ENCODE peak calls at places on chromosomes 1 and 21, in four cellular contexts. One of them, this sample, is unnamed. For H3K4me1, the result is how much of the 10 kb centered on the place peaks cover.

GRCh38 chr1:225488671-225489070 is 60.8 kb upstream of the LBR start:
- DNase-seq in thoracic aorta: no peak
- DNase-seq in H1: no peak
- DNase-seq in pancreas: peak
- DNase-seq in this sample: no peak

GRCh38 chr1:24289937-24290595 is 29.1 kb upstream of the GRHL3 start:
- DNase-seq in thoracic aorta: peak
- DNase-seq in H1: no peak
- DNase-seq in pancreas: peak
- DNase-seq in this sample: peak

GRCh38 chr1:1432951-1433803 is 2.3 kb upstream of the VWA1 start:
- DNase-seq in thoracic aorta: no peak
- DNase-seq in H1: no peak
- DNase-seq in pancreas: peak
- DNase-seq in this sample: peak

GRCh38 chr1:90402893-90403849 is 313.9 kb downstream of the BARHL2 start:
- DNase-seq in thoracic aorta: no peak
- DNase-seq in H1: peak
- DNase-seq in pancreas: peak
- DNase-seq in this sample: no peak

GRCh38 chr1:217605390-217605789 is 25.5 kb downstream of the GPATCH2 start:
- DNase-seq in thoracic aorta: no peak
- DNase-seq in H1: no peak
- DNase-seq in pancreas: no peak
- DNase-seq in this sample: no peak

GRCh38 chr1:39876136-39876535 is 7.2 kb downstream of the TRIT1 start:
- DNase-seq in thoracic aorta: no peak
- DNase-seq in H1: no peak
- DNase-seq in pancreas: no peak
- DNase-seq in this sample: no peak

GRCh38 chr1:2354511-2355407 is 36.6 kb downstream of the MORN1 start:
- DNase-seq in thoracic aorta: no peak
- DNase-seq in H1: no peak
- DNase-seq in pancreas: no peak
- DNase-seq in this sample: peak

GRCh38 chr1:978069-978834 is 3.6 kb downstream of the PERM1 start:
- DNase-seq in thoracic aorta: no peak
- DNase-seq in H1: no peak
- DNase-seq in pancreas: no peak
- DNase-seq in this sample: no peak

GRCh38 chr1:79128726-79129125 is 122.2 kb upstream of the ADGRL4 start:
- DNase-seq in thoracic aorta: no peak
- DNase-seq in H1: no peak
- DNase-seq in pancreas: no peak
- DNase-seq in this sample: no peak

GRCh38 chr1:27525296-27526271 is 35.6 kb upstream of the WASF2 start:
- DNase-seq in thoracic aorta: no peak
- DNase-seq in H1: no peak
- DNase-seq in pancreas: peak
- DNase-seq in this sample: peak

GRCh38 chr1:207805841-207806421 is 54.1 kb downstream of the CD46 start:
- DNase-seq in thoracic aorta: no peak
- DNase-seq in H1: no peak
- DNase-seq in pancreas: peak
- DNase-seq in this sample: peak

GRCh38 chr1:35810096-35810860 is 2.5 kb downstream of the AGO4 start:
- DNase-seq in thoracic aorta: no peak
- DNase-seq in H1: no peak
- DNase-seq in pancreas: no peak
- DNase-seq in this sample: no peak

GRCh38 chr1:38117444-38117887 is 70.9 kb upstream of the POU3F1 start:
- DNase-seq in thoracic aorta: no peak
- DNase-seq in H1: no peak
- DNase-seq in pancreas: no peak
- DNase-seq in this sample: no peak

GRCh38 chr1:111475706-111476105 is 1.9 kb downstream of the C1orf162 start:
- DNase-seq in thoracic aorta: no peak
- DNase-seq in H1: no peak
- DNase-seq in pancreas: no peak
- DNase-seq in this sample: no peak

GRCh38 chr1:82388679-82389078 is 587.9 kb downstream of the ADGRL2 start:
- DNase-seq in thoracic aorta: no peak
- DNase-seq in H1: no peak
- DNase-seq in pancreas: no peak
- DNase-seq in this sample: no peak

GRCh38 chr1:234589854-234590620 is 19.9 kb downstream of the IRF2BP2 start:
- DNase-seq in thoracic aorta: no peak
- DNase-seq in H1: no peak
- DNase-seq in pancreas: no peak
- DNase-seq in this sample: no peak

GRCh38 chr1:183600136-183600535 is 9.9 kb upstream of the NCF2 start:
- DNase-seq in thoracic aorta: no peak
- DNase-seq in H1: no peak
- DNase-seq in pancreas: no peak
- DNase-seq in this sample: no peak

GRCh38 chr1:3827813-3828307 is 29.2 kb downstream of the CEP104 start:
- DNase-seq in thoracic aorta: no peak
- DNase-seq in H1: no peak
- DNase-seq in pancreas: no peak
- DNase-seq in this sample: no peak

GRCh38 chr1:160466966-160467365 is 56.1 kb downstream of the SLAMF6 start:
- DNase-seq in thoracic aorta: no peak
- DNase-seq in H1: no peak
- DNase-seq in pancreas: no peak
- DNase-seq in this sample: no peak

GRCh38 chr21:19853061-19853460 is 1145.1 kb upstream of the NCAM2 start:
- DNase-seq in thoracic aorta: no peak
- DNase-seq in H1: no peak
- DNase-seq in pancreas: no peak
- DNase-seq in this sample: no peak

GRCh38 chr1:185512442-185512841 is 195.4 kb upstream of the IVNS1ABP start:
- DNase-seq in thoracic aorta: no peak
- DNase-seq in H1: no peak
- DNase-seq in pancreas: no peak
- DNase-seq in this sample: no peak

GRCh38 chr1:209705033-209705589 is 465 bp downstream of the HSD11B1 start:
- DNase-seq in thoracic aorta: no peak
- DNase-seq in H1: no peak
- DNase-seq in pancreas: no peak
- DNase-seq in this sample: no peak

GRCh38 chr1:101183388-101183699 is 53.5 kb upstream of the S1PR1 start:
- DNase-seq in thoracic aorta: no peak
- DNase-seq in H1: no peak
- DNase-seq in pancreas: no peak
- DNase-seq in this sample: no peak

GRCh38 chr1:91803133-91803532 is 82.8 kb downstream of the TGFBR3 start:
- DNase-seq in thoracic aorta: no peak
- DNase-seq in H1: no peak
- DNase-seq in pancreas: no peak
- DNase-seq in this sample: no peak

GRCh38 chr1:80258659-80259058 is 1252.1 kb upstream of the ADGRL4 start:
- DNase-seq in thoracic aorta: no peak
- DNase-seq in H1: no peak
- DNase-seq in pancreas: no peak
- DNase-seq in this sample: no peak

GRCh38 chr1:42311138-42311537 is 23.9 kb downstream of the FOXJ3 start:
- DNase-seq in thoracic aorta: no peak
- DNase-seq in H1: no peak
- DNase-seq in pancreas: no peak
- DNase-seq in this sample: no peak

GRCh38 chr1:39491146-39491921 is at the start of gene BMP8A:
- DNase-seq in thoracic aorta: no peak
- DNase-seq in H1: no peak
- DNase-seq in pancreas: peak
- DNase-seq in this sample: peak

GRCh38 chr1:50172299-50172698 is 63.6 kb downstream of the ELAVL4 start:
- DNase-seq in thoracic aorta: no peak
- DNase-seq in H1: no peak
- DNase-seq in pancreas: no peak
- DNase-seq in this sample: no peak

GRCh38 chr1:205182930-205183329 is 28.6 kb downstream of the DSTYK start:
- DNase-seq in thoracic aorta: no peak
- DNase-seq in H1: no peak
- DNase-seq in pancreas: no peak
- DNase-seq in this sample: no peak

GRCh38 chr1:172135923-172136610 is 284.4 kb upstream of the C1orf105 start:
- DNase-seq in thoracic aorta: no peak
- DNase-seq in H1: no peak
- DNase-seq in pancreas: no peak
- DNase-seq in this sample: no peak

GRCh38 chr1:21721271-21721985 is 52.3 kb upstream of the RAP1GAP start:
- DNase-seq in thoracic aorta: no peak
- DNase-seq in H1: no peak
- DNase-seq in pancreas: no peak
- DNase-seq in this sample: no peak

GRCh38 chr1:109658533-109659051 is 2.7 kb downstream of the GSTM4 start:
- DNase-seq in thoracic aorta: no peak
- DNase-seq in H1: no peak
- DNase-seq in pancreas: no peak
- DNase-seq in this sample: no peak

GRCh38 chr1:63547621-63548294 is 24.4 kb downstream of the EFCAB7 start:
- DNase-seq in thoracic aorta: no peak
- DNase-seq in H1: no peak
- DNase-seq in pancreas: no peak
- DNase-seq in this sample: no peak

GRCh38 chr1:184033136-184033469 is 4.4 kb downstream of the COLGALT2 start:
- DNase-seq in thoracic aorta: no peak
- DNase-seq in H1: no peak
- DNase-seq in pancreas: no peak
- DNase-seq in this sample: no peak

DNA sequence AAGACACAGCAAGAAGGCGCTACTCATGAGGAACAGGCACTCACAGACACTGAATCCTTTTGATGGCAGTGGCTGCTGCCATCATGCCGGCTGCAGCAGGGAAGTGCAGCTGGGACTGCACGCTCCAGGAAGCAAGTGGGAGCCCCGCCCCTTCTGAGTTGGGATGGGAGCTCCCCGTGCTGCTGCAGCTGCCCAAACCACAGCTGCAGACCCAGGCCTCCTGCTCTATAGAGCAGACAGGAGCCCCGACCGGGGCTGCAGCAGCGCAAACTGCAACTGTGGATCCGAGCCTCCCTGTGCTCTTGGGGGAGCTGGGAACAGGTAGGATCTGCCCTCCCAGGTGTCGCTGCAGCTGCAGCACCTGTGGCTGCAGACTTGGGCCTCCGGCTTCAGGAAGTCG is 65.2 kb upstream of the MARK1 start:
- DNase-seq in thoracic aorta: no peak
- DNase-seq in H1: peak
- DNase-seq in pancreas: no peak
- DNase-seq in this sample: no peak
- TF ChIP-seq CTCF in thoracic aorta: no peak
- TF ChIP-seq CTCF in H1: peak
- TF ChIP-seq CTCF in pancreas: no peak
- TF ChIP-seq CTCF in this sample: no peak

GRCh38 chr1:118494998-118495397 is 310.0 kb upstream of the SPAG17 start:
- DNase-seq in thoracic aorta: no peak
- DNase-seq in H1: no peak
- DNase-seq in pancreas: no peak
- DNase-seq in this sample: no peak
- H3K4me1 ChIP-seq in thoracic aorta: under half
- H3K4me1 ChIP-seq in H1: under half
- H3K4me1 ChIP-seq in pancreas: under half
- H3K4me1 ChIP-seq in this sample: under half

GRCh38 chr1:10685851-10686403 is 110.5 kb downstream of the CASZ1 start:
- DNase-seq in thoracic aorta: no peak
- DNase-seq in H1: no peak
- DNase-seq in pancreas: peak
- DNase-seq in this sample: no peak
- H3K4me3 ChIP-seq in thoracic aorta: no peak
- H3K4me3 ChIP-seq in H1: no peak
- H3K4me3 ChIP-seq in pancreas: no peak
- H3K4me3 ChIP-seq in this sample: no peak

GRCh38 chr21:44695641-44696040 is 1.3 kb upstream of the KRTAP10-12 start:
- DNase-seq in thoracic aorta: no peak
- DNase-seq in H1: no peak
- DNase-seq in pancreas: no peak
- DNase-seq in this sample: no peak

GRCh38 chr21:44699502-44700001 is 2.6 kb downstream of the KRTAP10-12 start:
- DNase-seq in thoracic aorta: no peak
- DNase-seq in H1: no peak
- DNase-seq in pancreas: no peak
- DNase-seq in this sample: no peak

GRCh38 chr21:44696572-44696971 is 400 bp upstream of the KRTAP10-12 start:
- DNase-seq in thoracic aorta: no peak
- DNase-seq in H1: no peak
- DNase-seq in pancreas: no peak
- DNase-seq in this sample: no peak

GRCh38 chr21:44700101-44701022 is 3.4 kb downstream of the KRTAP10-12 start:
- DNase-seq in thoracic aorta: no peak
- DNase-seq in H1: no peak
- DNase-seq in pancreas: no peak
- DNase-seq in this sample: no peak

GRCh38 chr21:44697811-44698734 is 1.1 kb downstream of the KRTAP10-12 start:
- DNase-seq in thoracic aorta: no peak
- DNase-seq in H1: no peak
- DNase-seq in pancreas: no peak
- DNase-seq in this sample: no peak
- TF ChIP-seq CTCF in thoracic aorta: no peak
- TF ChIP-seq CTCF in H1: no peak
- TF ChIP-seq CTCF in pancreas: no peak
- TF ChIP-seq CTCF in this sample: no peak

GRCh38 chr1:153538315-153538821 is 2.4 kb downstream of the S100A5 start:
- DNase-seq in thoracic aorta: no peak
- DNase-seq in H1: no peak
- DNase-seq in pancreas: peak
- DNase-seq in this sample: no peak
- H3K4me1 ChIP-seq in thoracic aorta: under half
- H3K4me1 ChIP-seq in H1: under half
- H3K4me1 ChIP-seq in pancreas: under half
- H3K4me1 ChIP-seq in this sample: half or more

DNA sequence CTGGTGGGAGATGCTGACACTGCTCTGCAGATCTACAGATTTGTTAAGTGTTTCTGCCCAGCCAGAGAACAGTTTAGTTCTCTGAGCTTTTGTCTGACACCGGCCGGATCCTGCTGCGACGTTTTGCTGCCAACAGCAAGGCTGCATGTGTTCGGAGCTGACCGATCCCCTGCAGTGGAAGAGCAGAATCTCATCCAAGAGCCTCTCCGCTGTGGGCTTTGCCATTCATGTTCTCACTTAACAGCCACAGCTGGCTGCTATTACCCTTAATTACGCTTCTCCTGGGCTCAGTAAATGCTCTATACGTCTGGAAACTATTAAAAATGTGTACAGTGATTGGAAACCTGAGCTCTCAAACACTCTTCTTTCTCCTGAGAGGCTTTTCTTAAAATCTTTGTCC is 105.3 kb downstream of the BCAR3 start:
- DNase-seq in thoracic aorta: no peak
- DNase-seq in H1: no peak
- DNase-seq in pancreas: no peak
- DNase-seq in this sample: no peak
- H3K4me3 ChIP-seq in thoracic aorta: no peak
- H3K4me3 ChIP-seq in H1: no peak
- H3K4me3 ChIP-seq in pancreas: no peak
- H3K4me3 ChIP-seq in this sample: no peak

This sample was measured in lower lobe of right lung.